ENCODE peak calls at places on chromosomes 6 and 20, in nine cellular contexts. One of them, this sample, is unnamed. For H3K36me3, the result is how much of the 10 kb centered on the place peaks cover.

GRCh38 chr6:44071670-44072451 is 55.4 kb downstream of the MRPL14 start:
- DNase-seq in K562: no peak
- DNase-seq in endodermal cell: no peak
- DNase-seq in CD8-positive, alpha-beta T cell: no peak
- DNase-seq in endothelial cell of umbilical vein: peak
- DNase-seq in cardiac muscle cell: no peak
- DNase-seq in psoas muscle: no peak
- DNase-seq in mammary epithelial cell: peak
- DNase-seq in lower lobe of right lung: no peak
- DNase-seq in this sample: no peak

GRCh38 chr6:45574885-45575284 is 197.2 kb upstream of the SUPT3H start:
- DNase-seq in cardiac muscle cell: no peak
- DNase-seq in psoas muscle: no peak
- DNase-seq in lower lobe of right lung: no peak
- DNase-seq in endodermal cell: no peak
- DNase-seq in CD8-positive, alpha-beta T cell: no peak
- DNase-seq in mammary epithelial cell: peak
- DNase-seq in K562: no peak
- DNase-seq in endothelial cell of umbilical vein: no peak
- DNase-seq in this sample: no peak

GRCh38 chr6:44850367-44850766 is 462.9 kb downstream of the CDC5L start:
- DNase-seq in psoas muscle: no peak
- DNase-seq in endothelial cell of umbilical vein: no peak
- DNase-seq in endodermal cell: no peak
- DNase-seq in K562: no peak
- DNase-seq in cardiac muscle cell: no peak
- DNase-seq in lower lobe of right lung: no peak
- DNase-seq in mammary epithelial cell: no peak
- DNase-seq in CD8-positive, alpha-beta T cell: no peak
- DNase-seq in this sample: no peak

GRCh38 chr6:112477125-112477524 is 130.0 kb downstream of the RFPL4B start:
- DNase-seq in endodermal cell: no peak
- DNase-seq in K562: no peak
- DNase-seq in endothelial cell of umbilical vein: no peak
- DNase-seq in cardiac muscle cell: no peak
- DNase-seq in lower lobe of right lung: no peak
- DNase-seq in CD8-positive, alpha-beta T cell: no peak
- DNase-seq in mammary epithelial cell: no peak
- DNase-seq in psoas muscle: no peak
- DNase-seq in this sample: no peak

GRCh38 chr20:31987744-31988143 is 19.8 kb downstream of the XKR7 start:
- DNase-seq in CD8-positive, alpha-beta T cell: no peak
- DNase-seq in psoas muscle: no peak
- DNase-seq in endothelial cell of umbilical vein: no peak
- DNase-seq in endodermal cell: no peak
- DNase-seq in lower lobe of right lung: no peak
- DNase-seq in cardiac muscle cell: no peak
- DNase-seq in mammary epithelial cell: peak
- DNase-seq in K562: no peak
- DNase-seq in this sample: no peak

GRCh38 chr6:89118931-89119330 is 1.1 kb upstream of the SRSF12 start:
- DNase-seq in mammary epithelial cell: no peak
- DNase-seq in cardiac muscle cell: no peak
- DNase-seq in endodermal cell: peak
- DNase-seq in lower lobe of right lung: no peak
- DNase-seq in CD8-positive, alpha-beta T cell: no peak
- DNase-seq in K562: no peak
- DNase-seq in endothelial cell of umbilical vein: no peak
- DNase-seq in psoas muscle: no peak
- DNase-seq in this sample: no peak

GRCh38 chr6:136550330-136551071 is at the start of gene MAP7:
- DNase-seq in lower lobe of right lung: peak
- DNase-seq in endodermal cell: peak
- DNase-seq in mammary epithelial cell: peak
- DNase-seq in endothelial cell of umbilical vein: peak
- DNase-seq in cardiac muscle cell: peak
- DNase-seq in psoas muscle: peak
- DNase-seq in CD8-positive, alpha-beta T cell: peak
- DNase-seq in K562: peak
- DNase-seq in this sample: peak

GRCh38 chr6:9140861-9141534 is 705.7 kb upstream of the SLC35B3 start:
- DNase-seq in K562: no peak
- DNase-seq in mammary epithelial cell: no peak
- DNase-seq in endodermal cell: no peak
- DNase-seq in endothelial cell of umbilical vein: no peak
- DNase-seq in cardiac muscle cell: no peak
- DNase-seq in CD8-positive, alpha-beta T cell: no peak
- DNase-seq in lower lobe of right lung: no peak
- DNase-seq in psoas muscle: no peak
- DNase-seq in this sample: no peak

GRCh38 chr20:45318386-45318939 is 10.4 kb upstream of the MATN4 start:
- DNase-seq in mammary epithelial cell: no peak
- DNase-seq in psoas muscle: peak
- DNase-seq in endothelial cell of umbilical vein: no peak
- DNase-seq in CD8-positive, alpha-beta T cell: no peak
- DNase-seq in cardiac muscle cell: no peak
- DNase-seq in K562: no peak
- DNase-seq in endodermal cell: no peak
- DNase-seq in lower lobe of right lung: no peak
- DNase-seq in this sample: no peak

GRCh38 chr20:34943808-34944568 is 11.6 kb downstream of the GSS start:
- DNase-seq in cardiac muscle cell: no peak
- DNase-seq in K562: no peak
- DNase-seq in psoas muscle: no peak
- DNase-seq in mammary epithelial cell: peak
- DNase-seq in lower lobe of right lung: no peak
- DNase-seq in endodermal cell: no peak
- DNase-seq in endothelial cell of umbilical vein: no peak
- DNase-seq in CD8-positive, alpha-beta T cell: no peak
- DNase-seq in this sample: no peak

GRCh38 chr6:111757342-111757741 is 115.9 kb downstream of the FYN start:
- DNase-seq in mammary epithelial cell: peak
- DNase-seq in lower lobe of right lung: no peak
- DNase-seq in endodermal cell: peak
- DNase-seq in endothelial cell of umbilical vein: peak
- DNase-seq in K562: no peak
- DNase-seq in psoas muscle: no peak
- DNase-seq in cardiac muscle cell: no peak
- DNase-seq in CD8-positive, alpha-beta T cell: no peak
- DNase-seq in this sample: no peak

GRCh38 chr6:563863-564262 is 93.0 kb downstream of the HUS1B start:
- DNase-seq in mammary epithelial cell: no peak
- DNase-seq in lower lobe of right lung: no peak
- DNase-seq in psoas muscle: no peak
- DNase-seq in CD8-positive, alpha-beta T cell: no peak
- DNase-seq in cardiac muscle cell: no peak
- DNase-seq in endothelial cell of umbilical vein: no peak
- DNase-seq in K562: no peak
- DNase-seq in endodermal cell: no peak
- DNase-seq in this sample: no peak

GRCh38 chr20:3753098-3753497 is 14.5 kb downstream of the ADISSP start:
- DNase-seq in K562: peak
- DNase-seq in endodermal cell: peak
- DNase-seq in endothelial cell of umbilical vein: peak
- DNase-seq in psoas muscle: no peak
- DNase-seq in lower lobe of right lung: no peak
- DNase-seq in mammary epithelial cell: peak
- DNase-seq in CD8-positive, alpha-beta T cell: peak
- DNase-seq in cardiac muscle cell: peak
- DNase-seq in this sample: peak

GRCh38 chr20:57435498-57436222 is 44.5 kb downstream of the RBM38 start:
- DNase-seq in endothelial cell of umbilical vein: no peak
- DNase-seq in K562: peak
- DNase-seq in lower lobe of right lung: peak
- DNase-seq in psoas muscle: peak
- DNase-seq in endodermal cell: peak
- DNase-seq in CD8-positive, alpha-beta T cell: no peak
- DNase-seq in mammary epithelial cell: peak
- DNase-seq in cardiac muscle cell: peak
- DNase-seq in this sample: peak

GRCh38 chr20:64131406-64131805 is 24.0 kb upstream of the NPBWR2 start:
- DNase-seq in mammary epithelial cell: peak
- DNase-seq in endothelial cell of umbilical vein: no peak
- DNase-seq in K562: no peak
- DNase-seq in psoas muscle: no peak
- DNase-seq in endodermal cell: peak
- DNase-seq in CD8-positive, alpha-beta T cell: no peak
- DNase-seq in cardiac muscle cell: no peak
- DNase-seq in lower lobe of right lung: peak
- DNase-seq in this sample: peak

GRCh38 chr6:90463359-90463758 is 123.5 kb downstream of the MAP3K7 start:
- DNase-seq in psoas muscle: no peak
- DNase-seq in endodermal cell: no peak
- DNase-seq in K562: no peak
- DNase-seq in lower lobe of right lung: no peak
- DNase-seq in endothelial cell of umbilical vein: no peak
- DNase-seq in CD8-positive, alpha-beta T cell: no peak
- DNase-seq in mammary epithelial cell: no peak
- DNase-seq in cardiac muscle cell: no peak
- DNase-seq in this sample: no peak

DNA sequence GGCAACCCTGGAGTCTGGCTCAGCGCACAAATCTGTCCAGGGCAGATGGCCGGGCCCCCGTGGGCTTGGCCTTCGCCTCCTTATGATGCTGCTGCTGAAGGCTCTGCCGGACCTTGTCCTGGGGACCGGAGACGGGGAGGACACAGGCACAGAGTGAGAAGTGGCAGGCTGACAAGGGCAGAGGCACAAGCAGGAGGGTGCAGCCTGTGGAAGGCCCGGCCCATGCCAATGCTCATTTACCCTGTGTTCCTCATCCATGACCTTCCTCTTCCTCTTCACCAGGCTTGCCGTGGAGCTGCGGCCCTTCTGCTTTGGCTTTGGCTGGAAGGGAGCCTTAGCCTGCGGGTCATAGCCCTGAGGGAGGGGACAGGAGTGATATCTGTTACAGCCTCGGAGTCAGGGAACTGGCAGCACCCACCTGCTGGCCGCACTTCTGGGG is 2.4 kb downstream of the B3GALT4 start:
- DNase-seq in cardiac muscle cell: no peak
- DNase-seq in psoas muscle: peak
- DNase-seq in CD8-positive, alpha-beta T cell: no peak
- DNase-seq in lower lobe of right lung: no peak
- DNase-seq in K562: no peak
- DNase-seq in endodermal cell: no peak
- DNase-seq in mammary epithelial cell: no peak
- DNase-seq in endothelial cell of umbilical vein: no peak
- DNase-seq in this sample: peak
- H3K4me3 ChIP-seq in cardiac muscle cell: no peak
- H3K4me3 ChIP-seq in psoas muscle: no peak
- H3K4me3 ChIP-seq in CD8-positive, alpha-beta T cell: no peak
- H3K4me3 ChIP-seq in lower lobe of right lung: no peak
- H3K4me3 ChIP-seq in K562: no peak
- H3K4me3 ChIP-seq in endodermal cell: no peak
- H3K4me3 ChIP-seq in mammary epithelial cell: no peak
- H3K4me3 ChIP-seq in endothelial cell of umbilical vein: no peak
- H3K4me3 ChIP-seq in this sample: no peak

DNA sequence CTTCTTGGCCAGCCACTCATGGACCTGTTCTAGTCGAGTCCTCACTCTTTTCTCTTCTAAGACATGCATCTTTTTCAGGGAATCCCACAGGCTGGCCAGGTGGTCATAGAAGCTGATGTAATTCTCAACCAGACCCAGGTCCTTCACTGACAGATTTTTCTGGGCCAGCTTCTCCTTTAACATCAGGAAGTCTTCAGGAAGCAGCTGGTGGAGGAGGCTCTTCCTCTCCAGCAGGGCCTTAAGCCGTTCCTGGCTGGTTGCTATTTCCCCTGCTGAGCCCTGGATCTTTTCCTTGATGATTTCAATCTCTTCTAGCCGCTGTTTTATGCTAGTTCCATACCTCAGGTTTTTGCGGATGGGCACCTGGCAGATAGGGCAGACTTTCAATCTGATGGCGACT is 28.6 kb downstream of the DDX27 start:
- DNase-seq in K562: no peak
- DNase-seq in lower lobe of right lung: no peak
- DNase-seq in CD8-positive, alpha-beta T cell: no peak
- DNase-seq in endothelial cell of umbilical vein: peak
- DNase-seq in psoas muscle: no peak
- DNase-seq in cardiac muscle cell: no peak
- DNase-seq in mammary epithelial cell: no peak
- DNase-seq in endodermal cell: no peak
- DNase-seq in this sample: no peak
- H3K36me3 ChIP-seq in K562: half or more
- H3K36me3 ChIP-seq in lower lobe of right lung: half or more
- H3K36me3 ChIP-seq in CD8-positive, alpha-beta T cell: under half
- H3K36me3 ChIP-seq in endothelial cell of umbilical vein: under half
- H3K36me3 ChIP-seq in psoas muscle: half or more
- H3K36me3 ChIP-seq in cardiac muscle cell: half or more
- H3K36me3 ChIP-seq in mammary epithelial cell: under half
- H3K36me3 ChIP-seq in endodermal cell: half or more
- H3K36me3 ChIP-seq in this sample: half or more

GRCh38 chr6:141202641-141203040 is 930.1 kb upstream of the GJE1 start:
- DNase-seq in endodermal cell: no peak
- DNase-seq in lower lobe of right lung: no peak
- DNase-seq in mammary epithelial cell: no peak
- DNase-seq in psoas muscle: no peak
- DNase-seq in K562: no peak
- DNase-seq in endothelial cell of umbilical vein: no peak
- DNase-seq in CD8-positive, alpha-beta T cell: no peak
- DNase-seq in cardiac muscle cell: no peak
- DNase-seq in this sample: no peak
- TF ChIP-seq CTCF in endodermal cell: no peak
- TF ChIP-seq CTCF in lower lobe of right lung: no peak
- TF ChIP-seq CTCF in mammary epithelial cell: no peak
- TF ChIP-seq CTCF in psoas muscle: no peak
- TF ChIP-seq CTCF in K562: no peak
- TF ChIP-seq CTCF in endothelial cell of umbilical vein: no peak
- TF ChIP-seq CTCF in CD8-positive, alpha-beta T cell: no peak
- TF ChIP-seq CTCF in cardiac muscle cell: no peak
- TF ChIP-seq CTCF in this sample: no peak

GRCh38 chr20:59931511-59932312 is 1.7 kb downstream of the SYCP2 start:
- DNase-seq in psoas muscle: no peak
- DNase-seq in cardiac muscle cell: no peak
- DNase-seq in endodermal cell: no peak
- DNase-seq in CD8-positive, alpha-beta T cell: no peak
- DNase-seq in K562: no peak
- DNase-seq in lower lobe of right lung: no peak
- DNase-seq in mammary epithelial cell: no peak
- DNase-seq in endothelial cell of umbilical vein: no peak
- DNase-seq in this sample: no peak

GRCh38 chr20:59935457-59936185 is 2.2 kb upstream of the SYCP2 start:
- DNase-seq in K562: no peak
- DNase-seq in endothelial cell of umbilical vein: no peak
- DNase-seq in endodermal cell: no peak
- DNase-seq in psoas muscle: no peak
- DNase-seq in mammary epithelial cell: no peak
- DNase-seq in lower lobe of right lung: no peak
- DNase-seq in cardiac muscle cell: no peak
- DNase-seq in CD8-positive, alpha-beta T cell: no peak
- DNase-seq in this sample: no peak

GRCh38 chr20:59933296-59933848 is at the start of gene SYCP2:
- DNase-seq in CD8-positive, alpha-beta T cell: peak
- DNase-seq in cardiac muscle cell: no peak
- DNase-seq in endodermal cell: no peak
- DNase-seq in K562: peak
- DNase-seq in endothelial cell of umbilical vein: no peak
- DNase-seq in lower lobe of right lung: peak
- DNase-seq in mammary epithelial cell: peak
- DNase-seq in psoas muscle: peak
- DNase-seq in this sample: no peak

GRCh38 chr20:59933849-59934585 is 580 bp upstream of the SYCP2 start:
- DNase-seq in K562: peak
- DNase-seq in cardiac muscle cell: peak
- DNase-seq in psoas muscle: peak
- DNase-seq in CD8-positive, alpha-beta T cell: peak
- DNase-seq in endothelial cell of umbilical vein: peak
- DNase-seq in mammary epithelial cell: peak
- DNase-seq in lower lobe of right lung: peak
- DNase-seq in endodermal cell: peak
- DNase-seq in this sample: peak

GRCh38 chr20:59932616-59933295 is 681 bp downstream of the SYCP2 start:
- DNase-seq in endothelial cell of umbilical vein: no peak
- DNase-seq in endodermal cell: no peak
- DNase-seq in psoas muscle: no peak
- DNase-seq in lower lobe of right lung: peak
- DNase-seq in CD8-positive, alpha-beta T cell: no peak
- DNase-seq in mammary epithelial cell: no peak
- DNase-seq in K562: no peak
- DNase-seq in cardiac muscle cell: no peak
- DNase-seq in this sample: no peak
- H3K4me3 ChIP-seq in endothelial cell of umbilical vein: no peak
- H3K4me3 ChIP-seq in endodermal cell: no peak
- H3K4me3 ChIP-seq in psoas muscle: peak
- H3K4me3 ChIP-seq in lower lobe of right lung: peak
- H3K4me3 ChIP-seq in CD8-positive, alpha-beta T cell: peak
- H3K4me3 ChIP-seq in mammary epithelial cell: no peak
- H3K4me3 ChIP-seq in K562: no peak
- H3K4me3 ChIP-seq in cardiac muscle cell: no peak
- H3K4me3 ChIP-seq in this sample: no peak